ENCODE peak calls at places on chromosomes 7 and 10, in eight cellular contexts. P, H, L, N, T, U, G and V are unnamed samples.

GRCh38 chr10:3902054-3902808 is 117.2 kb upstream of the KLF6 start:
- DNase-seq in P (peak), H (no peak), L (no peak), N (no peak), T (no peak), U (peak), G (no peak), V (peak)

GRCh38 chr7:30988346-30989005 is 24.7 kb downstream of the GHRHR start:
- DNase-seq in P (no peak), H (no peak), L (no peak), N (no peak), T (peak), U (no peak), G (no peak), V (peak)

GRCh38 chr7:107147464-107148214 is 21.2 kb upstream of the HBP1 start:
- DNase-seq in P (no peak), H (peak), L (no peak), N (no peak), T (no peak), U (no peak), G (no peak), V (no peak)

GRCh38 chr10:33819206-33819605 is 484.7 kb upstream of the NRP1 start:
- DNase-seq in P (no peak), H (no peak), L (no peak), N (no peak), T (no peak), U (no peak), G (no peak), V (no peak)

GRCh38 chr10:10792681-10793080 is 225.0 kb upstream of the CELF2 start:
- DNase-seq in P (no peak), H (no peak), L (no peak), N (no peak), T (no peak), U (no peak), G (no peak), V (no peak)

GRCh38 chr7:148540041-148540738 is 50.4 kb upstream of the C7orf33 start:
- DNase-seq in P (no peak), H (peak), L (no peak), N (no peak), T (peak), U (no peak), G (peak), V (no peak)

GRCh38 chr10:93541402-93542357 is 24.8 kb upstream of the FFAR4 start:
- DNase-seq in P (no peak), H (peak), L (no peak), N (no peak), T (peak), U (no peak), G (no peak), V (peak)

GRCh38 chr7:132782777-132783633 is 206.7 kb upstream of the PLXNA4 start:
- DNase-seq in P (no peak), H (no peak), L (no peak), N (no peak), T (no peak), U (no peak), G (no peak), V (no peak)

GRCh38 chr7:95687759-95688343 is 84.5 kb upstream of the DYNC1I1 start:
- DNase-seq in P (no peak), H (peak), L (no peak), N (no peak), T (no peak), U (no peak), G (no peak), V (no peak)

GRCh38 chr7:150556521-150557138 is 10.6 kb upstream of the GIMAP4 start:
- DNase-seq in P (no peak), H (no peak), L (no peak), N (no peak), T (no peak), U (no peak), G (no peak), V (no peak)

GRCh38 chr10:104128214-104128613 is 6.2 kb downstream of the SFR1 start:
- DNase-seq in P (no peak), H (no peak), L (no peak), N (no peak), T (no peak), U (no peak), G (no peak), V (no peak)

GRCh38 chr10:14601872-14602725 is 172.6 kb downstream of the FAM107B start:
- DNase-seq in P (peak), H (peak), L (no peak), N (no peak), T (no peak), U (no peak), G (no peak), V (peak)
- TF ChIP-seq POLR2AphosphoS5 in P (peak), H (peak), L (no peak), N (no peak), T (peak), U (peak), G (no peak), V (no peak)

DNA sequence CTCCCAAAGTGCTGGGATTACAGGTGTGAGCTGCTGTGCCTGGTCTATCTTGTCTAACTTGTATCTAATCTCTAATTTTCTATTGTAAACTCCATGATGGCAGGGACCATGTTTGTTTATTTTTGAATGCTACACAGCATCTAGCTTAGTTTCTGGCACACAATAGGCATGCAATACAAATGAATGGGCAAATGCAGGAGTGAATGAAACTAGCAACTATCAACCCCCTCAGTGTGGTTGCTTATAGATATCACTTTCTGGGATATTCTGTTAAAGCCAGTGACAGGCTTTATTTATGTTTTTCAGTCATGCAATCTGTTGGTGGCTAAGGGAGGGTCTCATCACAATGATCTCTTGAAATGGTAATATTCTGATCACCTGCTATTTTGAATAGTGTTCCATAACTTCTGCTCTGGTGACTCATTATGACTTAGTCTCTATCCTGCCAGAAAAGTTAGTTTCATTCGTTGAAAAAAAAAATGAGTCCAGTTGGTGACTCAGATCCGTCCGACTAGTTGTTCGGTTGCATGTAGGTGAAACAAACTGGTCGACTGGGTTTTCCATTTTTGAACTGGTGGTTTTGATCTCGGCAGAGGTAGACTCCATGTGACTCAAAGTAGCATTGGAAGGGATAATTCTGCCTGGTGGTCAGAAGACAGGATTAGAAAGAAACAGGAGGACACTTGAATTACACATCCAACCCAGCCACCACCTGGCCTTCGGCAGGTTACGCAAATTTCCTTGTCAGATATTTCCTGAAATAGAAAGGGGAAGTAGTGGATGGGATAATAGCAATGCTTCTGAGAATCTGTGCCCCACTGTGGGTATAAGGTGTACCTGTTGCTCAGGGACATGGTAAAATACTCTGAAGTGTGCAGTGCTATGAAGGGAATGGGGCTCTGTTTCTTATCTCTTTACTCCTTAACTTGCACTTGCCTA is 76.8 kb downstream of the GATA3 start:
- DNase-seq in P (no peak), H (peak), L (no peak), N (no peak), T (no peak), U (peak), G (no peak), V (no peak)
- TF ChIP-seq POLR2AphosphoS5 in P (no peak), H (no peak), L (no peak), N (no peak), T (no peak), U (no peak), G (no peak), V (no peak)

GRCh38 chr7:18552311-18552916 is 56.9 kb downstream of the HDAC9 start:
- DNase-seq in P (no peak), H (no peak), L (no peak), N (no peak), T (no peak), U (no peak), G (no peak), V (no peak)
- TF ChIP-seq POLR2AphosphoS5 in P (no peak), H (no peak), L (no peak), N (no peak), T (no peak), U (no peak), G (no peak), V (no peak)

DNA sequence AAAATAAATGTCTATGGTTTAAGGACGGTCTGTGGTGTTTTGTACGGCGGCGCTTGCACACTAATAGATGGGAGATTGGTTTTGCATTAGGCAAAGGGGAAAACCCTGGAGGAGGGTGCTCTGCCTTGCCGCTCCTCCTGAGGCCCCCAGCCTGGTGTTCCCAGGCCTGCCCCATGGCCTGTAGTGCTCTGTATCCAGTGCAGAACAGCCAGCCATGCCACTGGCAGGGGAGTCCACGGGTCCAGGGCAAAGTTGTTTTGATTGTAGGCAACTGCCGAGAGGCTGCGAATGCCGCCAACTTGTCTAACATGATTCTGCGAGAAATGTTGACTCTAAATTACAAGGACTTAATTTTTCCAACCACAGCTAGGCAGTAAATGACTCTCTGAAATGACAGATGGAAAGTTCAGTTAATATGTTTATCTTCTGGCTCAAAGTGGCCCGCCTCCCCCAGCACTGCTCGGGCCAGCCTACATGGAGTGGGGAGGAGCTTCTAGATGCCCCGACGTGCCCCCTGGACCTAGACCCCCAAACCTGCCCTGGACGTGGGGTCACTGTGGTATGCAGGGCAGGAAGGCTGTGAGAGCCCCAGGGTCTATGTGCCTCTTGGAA is 104.6 kb upstream of the GDF10 start:
- DNase-seq in P (no peak), H (no peak), L (no peak), N (no peak), T (no peak), U (no peak), G (no peak), V (no peak)
- TF ChIP-seq POLR2AphosphoS5 in P (no peak), H (no peak), L (no peak), N (no peak), T (no peak), U (no peak), G (no peak), V (no peak)